ENCODE peak calls at places on chromosomes 4 and X, in eight cellular contexts. J, G, Q, X, R, B, V and E are unnamed samples.

GRCh38 chr4:15213415-15213814 is 211.1 kb downstream of the CPEB2 start:
- DNase-seq in J (no peak), G (no peak), Q (no peak), X (no peak), R (no peak), B (peak), V (no peak), E (no peak)

GRCh38 chr4:169940460-169940859 is 85.7 kb downstream of the MFAP3L start:
- DNase-seq in J (no peak), G (no peak), Q (no peak), X (peak), R (no peak), B (no peak), V (no peak), E (no peak)

GRCh38 chr4:53050361-53050774 is 188.3 kb downstream of the RASL11B start:
- DNase-seq in J (no peak), G (no peak), Q (peak), X (no peak), R (no peak), B (no peak), V (peak), E (no peak)

GRCh38 chr4:3318561-3319021 is 25.8 kb downstream of the RGS12 start:
- DNase-seq in J (no peak), G (no peak), Q (no peak), X (no peak), R (peak), B (no peak), V (no peak), E (no peak)

GRCh38 chrX:11117751-11118150 is 6.6 kb downstream of the HCCS start:
- DNase-seq in J (no peak), G (no peak), Q (no peak), X (no peak), R (no peak), B (no peak), V (no peak), E (no peak)

GRCh38 chr4:132132433-132132832 is 1016.7 kb upstream of the PCDH10 start:
- DNase-seq in J (no peak), G (no peak), Q (no peak), X (no peak), R (no peak), B (no peak), V (no peak), E (no peak)

GRCh38 chrX:65596270-65596669 is 61.7 kb upstream of the LAS1L start:
- DNase-seq in J (no peak), G (peak), Q (peak), X (peak), R (no peak), B (peak), V (peak), E (no peak)

GRCh38 chr4:83830138-83830537 is 294.2 kb downstream of the GPAT3 start:
- DNase-seq in J (no peak), G (no peak), Q (peak), X (no peak), R (no peak), B (no peak), V (no peak), E (no peak)

GRCh38 chrX:34487364-34487763 is 169.7 kb downstream of the TMEM47 start:
- DNase-seq in J (no peak), G (no peak), Q (peak), X (no peak), R (no peak), B (no peak), V (no peak), E (no peak)

GRCh38 chr4:52713456-52713937 is 37.7 kb downstream of the ERVMER34-1 start:
- DNase-seq in J (no peak), G (no peak), Q (no peak), X (peak), R (no peak), B (no peak), V (no peak), E (no peak)

GRCh38 chrX:63809158-63809557 is 24.1 kb upstream of the ARHGEF9 start:
- DNase-seq in J (no peak), G (no peak), Q (no peak), X (no peak), R (no peak), B (no peak), V (no peak), E (no peak)

GRCh38 chr4:129043523-129043922 is 49.8 kb downstream of the SCLT1 start:
- DNase-seq in J (peak), G (peak), Q (peak), X (peak), R (peak), B (peak), V (peak), E (peak)

GRCh38 chrX:30657542-30658238 is 4.5 kb downstream of the GK start:
- DNase-seq in J (no peak), G (no peak), Q (peak), X (peak), R (no peak), B (peak), V (peak), E (no peak)

GRCh38 chr4:150647008-150647407 is 65.1 kb downstream of the MAB21L2 start:
- DNase-seq in J (no peak), G (no peak), Q (no peak), X (peak), R (no peak), B (peak), V (peak), E (no peak)

GRCh38 chr4:187668683-187669082 is 326.9 kb upstream of the ZFP42 start:
- DNase-seq in J (no peak), G (peak), Q (no peak), X (no peak), R (no peak), B (no peak), V (peak), E (no peak)

GRCh38 chr4:181685461-181685860 is 557.7 kb upstream of the TENM3 start:
- DNase-seq in J (no peak), G (peak), Q (peak), X (peak), R (no peak), B (peak), V (peak), E (no peak)

GRCh38 chrX:73581002-73581628 is 18.1 kb downstream of the CHIC1 start:
- DNase-seq in J (no peak), G (no peak), Q (no peak), X (peak), R (no peak), B (peak), V (no peak), E (no peak)

GRCh38 chr4:13865871-13866669 is 238.5 kb upstream of the BOD1L1 start:
- DNase-seq in J (peak), G (peak), Q (no peak), X (peak), R (no peak), B (peak), V (peak), E (peak)

GRCh38 chr4:147707892-147708672 is 23.8 kb upstream of the ARHGAP10 start:
- DNase-seq in J (no peak), G (peak), Q (peak), X (peak), R (peak), B (peak), V (peak), E (no peak)

GRCh38 chr4:97548943-97549583 is 594.2 kb downstream of the STPG2 start:
- DNase-seq in J (no peak), G (no peak), Q (peak), X (peak), R (peak), B (no peak), V (peak), E (no peak)
- TF ChIP-seq CTCF in J (no peak), G (no peak), Q (peak), X (peak), R (no peak), B (no peak), V (peak), E (no peak)

GRCh38 chr4:119038465-119038864 is 97.2 kb upstream of the MYOZ2 start:
- DNase-seq in J (no peak), G (peak), Q (no peak), X (peak), R (no peak), B (peak), V (peak), E (no peak)

GRCh38 chr4:119039160-119039559 is 96.5 kb upstream of the MYOZ2 start:
- DNase-seq in J (no peak), G (no peak), Q (no peak), X (no peak), R (no peak), B (no peak), V (no peak), E (no peak)

GRCh38 chr4:119040261-119040660 is 95.4 kb upstream of the MYOZ2 start:
- DNase-seq in J (no peak), G (no peak), Q (no peak), X (peak), R (no peak), B (peak), V (no peak), E (no peak)

GRCh38 chr4:119040711-119041185 is 94.9 kb upstream of the MYOZ2 start:
- DNase-seq in J (peak), G (peak), Q (peak), X (peak), R (no peak), B (peak), V (peak), E (peak)

GRCh38 chr4:119039779-119040178 is 95.9 kb upstream of the MYOZ2 start:
- DNase-seq in J (no peak), G (no peak), Q (no peak), X (peak), R (peak), B (no peak), V (no peak), E (no peak)
- TF ChIP-seq CTCF in J (peak), G (peak), Q (no peak), X (peak), R (no peak), B (peak), V (peak), E (no peak)

GRCh38 chrX:128992107-128992971 is 531.0 kb downstream of the SMARCA1 start:
- DNase-seq in J (no peak), G (no peak), Q (no peak), X (no peak), R (no peak), B (no peak), V (no peak), E (no peak)
- TF ChIP-seq CTCF in J (peak), G (no peak), Q (no peak), X (no peak), R (no peak), B (no peak), V (no peak), E (no peak)

GRCh38 chr4:23921447-23921845 is 31.6 kb upstream of the PPARGC1A start:
- DNase-seq in J (no peak), G (no peak), Q (no peak), X (no peak), R (no peak), B (no peak), V (no peak), E (no peak)

GRCh38 chr4:23923141-23923540 is 33.3 kb upstream of the PPARGC1A start:
- DNase-seq in J (no peak), G (no peak), Q (no peak), X (no peak), R (no peak), B (no peak), V (no peak), E (no peak)

GRCh38 chr4:23921993-23922392 is 32.1 kb upstream of the PPARGC1A start:
- DNase-seq in J (no peak), G (no peak), Q (no peak), X (no peak), R (no peak), B (no peak), V (no peak), E (no peak)

GRCh38 chr4:23923840-23924239 is 34.0 kb upstream of the PPARGC1A start:
- DNase-seq in J (no peak), G (no peak), Q (no peak), X (no peak), R (no peak), B (no peak), V (no peak), E (no peak)

DNA sequence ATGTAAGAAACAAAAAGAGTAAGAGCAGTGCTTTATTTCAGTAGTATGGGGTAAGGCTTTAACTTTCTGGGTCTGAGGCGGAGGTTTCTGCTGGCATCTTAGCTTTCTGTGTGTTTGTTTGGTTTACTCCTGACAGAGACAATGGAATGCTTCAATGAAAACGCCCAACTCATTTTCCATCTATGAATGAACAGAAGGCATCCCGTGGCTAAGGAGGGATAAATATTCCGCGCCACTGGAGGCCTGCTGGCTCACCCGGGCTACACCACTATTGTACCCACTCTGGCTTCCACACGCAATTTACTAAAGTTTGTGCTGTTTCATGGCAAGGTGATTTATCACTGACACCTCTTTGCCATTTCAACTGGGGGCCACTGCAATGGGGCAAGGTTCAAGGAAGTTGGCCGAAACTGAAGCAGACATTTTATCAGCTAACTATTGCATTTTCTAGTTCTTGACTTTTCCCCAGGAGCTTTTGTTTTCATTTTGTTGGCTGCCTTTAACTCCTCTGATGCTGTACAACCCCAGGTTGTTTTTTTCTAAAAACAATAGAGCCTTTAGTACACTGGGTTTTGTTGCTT is 32.8 kb upstream of the PPARGC1A start:
- DNase-seq in J (no peak), G (no peak), Q (no peak), X (no peak), R (no peak), B (no peak), V (no peak), E (no peak)
- TF ChIP-seq CTCF in J (no peak), G (no peak), Q (no peak), X (no peak), R (no peak), B (no peak), V (no peak), E (no peak)

DNA sequence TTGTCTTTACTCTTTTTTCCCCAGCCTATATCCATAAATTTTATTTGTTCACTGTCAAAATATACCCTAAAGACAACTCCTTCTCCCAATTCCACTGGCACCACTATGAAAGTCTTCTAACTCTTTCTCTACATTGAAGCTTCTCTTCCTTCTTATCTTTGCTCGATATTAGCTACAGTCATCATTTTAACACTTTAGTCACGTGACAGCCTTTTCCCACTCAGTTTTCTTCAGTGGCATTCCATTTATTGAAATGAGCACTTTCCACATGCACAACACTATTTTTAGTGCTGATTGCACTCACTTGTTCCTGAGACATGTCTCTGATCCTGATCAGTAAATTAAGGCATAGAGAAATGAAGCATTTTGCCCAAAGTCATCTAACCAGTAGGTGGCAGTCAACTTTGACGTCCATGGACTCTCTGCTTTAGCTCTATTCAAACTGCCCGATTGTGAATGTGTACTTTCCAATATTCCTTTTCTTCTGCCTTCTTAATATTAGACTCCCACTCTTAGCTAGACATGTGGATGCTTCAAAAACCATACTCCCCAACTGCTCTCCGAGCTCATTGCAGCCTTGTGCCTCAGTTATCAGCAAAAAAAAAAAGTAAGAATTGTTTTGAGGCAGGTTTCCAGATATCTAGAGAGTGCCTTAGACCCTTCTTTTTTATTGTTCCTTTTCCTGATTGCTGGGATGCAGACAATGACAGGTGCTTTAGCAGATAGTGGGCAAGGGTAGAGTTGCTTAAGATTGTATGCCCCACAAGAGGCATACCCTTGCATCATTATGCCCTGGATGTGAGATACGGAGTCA is 394.4 kb upstream of the ADGRL3 start:
- DNase-seq in J (peak), G (no peak), Q (peak), X (peak), R (peak), B (peak), V (peak), E (no peak)
- TF ChIP-seq CTCF in J (peak), G (peak), Q (peak), X (peak), R (no peak), B (peak), V (peak), E (no peak)

GRCh38 chrX:75228854-75229253 is 45.0 kb upstream of the UPRT start:
- DNase-seq in J (no peak), G (no peak), Q (no peak), X (no peak), R (no peak), B (no peak), V (no peak), E (no peak)

GRCh38 chrX:75229774-75230173 is 44.1 kb upstream of the UPRT start:
- DNase-seq in J (no peak), G (no peak), Q (no peak), X (no peak), R (no peak), B (no peak), V (no peak), E (no peak)

GRCh38 chrX:75230296-75230695 is 43.6 kb upstream of the UPRT start:
- DNase-seq in J (no peak), G (no peak), Q (no peak), X (no peak), R (no peak), B (no peak), V (no peak), E (no peak)

GRCh38 chrX:75226280-75226679 is 47.6 kb upstream of the UPRT start:
- DNase-seq in J (no peak), G (no peak), Q (no peak), X (no peak), R (no peak), B (no peak), V (no peak), E (no peak)
- TF ChIP-seq CTCF in J (no peak), G (no peak), Q (no peak), X (no peak), R (no peak), B (no peak), V (no peak), E (no peak)